ENCODE peak calls at places on chromosome 11, in seven cellular contexts. U, T, K, Y, W, Z and N are unnamed samples.

GRCh38 chr11:133918606-133919260 is 38.0 kb downstream of the IGSF9B start:
- DNase-seq in U (no peak), T (no peak), W (no peak), Z (no peak), K (no peak), Y (no peak), N (no peak)

GRCh38 chr11:114354076-114354475 is 46.2 kb downstream of the C11orf71 start:
- DNase-seq in K (no peak), Y (no peak), T (no peak), Z (peak; percentile 99), U (peak; percentile 75), W (no peak), N (no peak)

GRCh38 chr11:120710354-120711187 is 199.0 kb downstream of the GRIK4 start:
- DNase-seq in Z (peak; percentile 79), T (no peak), K (no peak), Y (peak; percentile 74), U (peak; percentile 77), W (no peak), N (peak; percentile 51)

GRCh38 chr11:113073290-113073953 is 112.2 kb downstream of the NCAM1 start:
- DNase-seq in T (no peak), Y (no peak), W (no peak), K (no peak), U (no peak), Z (no peak), N (no peak)

GRCh38 chr11:120117991-120118390 is 19.9 kb downstream of the TRIM29 start:
- DNase-seq in T (no peak), Z (no peak), Y (no peak), U (no peak), K (no peak), W (no peak), N (no peak)

GRCh38 chr11:99422581-99423434 is 402.1 kb downstream of the CNTN5 start:
- DNase-seq in Y (no peak), T (no peak), W (no peak), Z (peak; percentile 28), K (no peak), U (no peak), N (no peak)

GRCh38 chr11:36508743-36509142 is 1.3 kb downstream of the TRAF6 start:
- DNase-seq in Y (no peak), K (no peak), Z (no peak), T (no peak), W (no peak), U (no peak), N (no peak)

GRCh38 chr11:5369793-5370192 is 13.8 kb upstream of the OR51M1 start:
- DNase-seq in W (no peak), Z (peak; percentile 85), U (no peak), K (no peak), Y (no peak), T (no peak), N (no peak)

GRCh38 chr11:72776844-72777754 is 16.7 kb downstream of the STARD10 start:
- DNase-seq in W (no peak), T (no peak), K (no peak), U (peak; percentile 0), Y (no peak), Z (no peak), N (peak; percentile 75)

GRCh38 chr11:45847908-45848316 is 637 bp downstream of the CRY2 start:
- DNase-seq in W (peak; percentile 49), K (no peak), Z (peak; percentile 76), Y (peak; percentile 26), U (peak; percentile 56), T (no peak), N (peak; percentile 66)

GRCh38 chr11:1514349-1515061 is 27.9 kb upstream of the MOB2 start:
- DNase-seq in Z (no peak), U (no peak), Y (no peak), K (no peak), W (no peak), T (no peak), N (no peak)

GRCh38 chr11:30902929-30903328 is 316.8 kb upstream of the MPPED2 start:
- DNase-seq in W (no peak), U (no peak), T (no peak), Z (no peak), K (no peak), Y (no peak), N (no peak)

GRCh38 chr11:130101661-130102060 is 32.0 kb downstream of the APLP2 start:
- DNase-seq in W (no peak), T (no peak), Y (no peak), Z (no peak), K (no peak), U (no peak), N (no peak)

GRCh38 chr11:2475151-2475918 is 30.5 kb downstream of the KCNQ1 start:
- DNase-seq in Z (no peak), U (no peak), K (peak; percentile 28), Y (no peak), W (no peak), T (no peak), N (no peak)

GRCh38 chr11:23236846-23237550 is 376.7 kb upstream of the CCDC179 start:
- DNase-seq in T (no peak), Z (peak; percentile 93), Y (no peak), K (no peak), W (no peak), U (no peak), N (no peak)

GRCh38 chr11:36619502-36619901 is 21.5 kb upstream of the RAG2 start:
- DNase-seq in Z (no peak), K (no peak), U (no peak), Y (no peak), W (no peak), T (no peak), N (no peak)